ENCODE peak calls at places on chromosomes 2 and 18, in five cellular contexts. One of them, this sample, is unnamed.

GRCh38 chr2:128466377-128467175 is 147.9 kb upstream of the HS6ST1 start:
- DNase-seq in MM.1S: no peak
- DNase-seq in iPS DF 6.9: no peak
- DNase-seq in CD8-positive, alpha-beta memory T cell: no peak
- DNase-seq in right cardiac atrium: peak; percentile 89
- DNase-seq in this sample: peak; percentile 44

GRCh38 chr18:8799593-8799992 is 94.2 kb downstream of the MTCL1 start:
- DNase-seq in right cardiac atrium: no peak
- DNase-seq in CD8-positive, alpha-beta memory T cell: no peak
- DNase-seq in iPS DF 6.9: no peak
- DNase-seq in MM.1S: no peak
- DNase-seq in this sample: no peak

GRCh38 chr18:36819621-36820020 is 9.2 kb downstream of the TPGS2 start:
- DNase-seq in right cardiac atrium: no peak
- DNase-seq in CD8-positive, alpha-beta memory T cell: no peak
- DNase-seq in MM.1S: no peak
- DNase-seq in iPS DF 6.9: no peak
- DNase-seq in this sample: no peak

GRCh38 chr2:43402002-43402401 is 175.6 kb upstream of the ZFP36L2 start:
- DNase-seq in CD8-positive, alpha-beta memory T cell: no peak
- DNase-seq in right cardiac atrium: no peak
- DNase-seq in iPS DF 6.9: no peak
- DNase-seq in MM.1S: peak; percentile 91
- DNase-seq in this sample: no peak

GRCh38 chr2:148560501-148560900 is 84.0 kb upstream of the EPC2 start:
- DNase-seq in MM.1S: no peak
- DNase-seq in iPS DF 6.9: no peak
- DNase-seq in right cardiac atrium: no peak
- DNase-seq in CD8-positive, alpha-beta memory T cell: no peak
- DNase-seq in this sample: no peak

GRCh38 chr2:182761903-182762302 is 45.8 kb downstream of the DNAJC10 start:
- DNase-seq in iPS DF 6.9: no peak
- DNase-seq in right cardiac atrium: no peak
- DNase-seq in CD8-positive, alpha-beta memory T cell: no peak
- DNase-seq in MM.1S: no peak
- DNase-seq in this sample: no peak

GRCh38 chr2:94960751-94961150 is 64.8 kb upstream of the MAL start:
- DNase-seq in MM.1S: no peak
- DNase-seq in right cardiac atrium: no peak
- DNase-seq in iPS DF 6.9: no peak
- DNase-seq in CD8-positive, alpha-beta memory T cell: no peak
- DNase-seq in this sample: no peak

GRCh38 chr2:190505696-190506095 is 28.8 kb downstream of the NEMP2 start:
- DNase-seq in iPS DF 6.9: no peak
- DNase-seq in MM.1S: no peak
- DNase-seq in right cardiac atrium: no peak
- DNase-seq in CD8-positive, alpha-beta memory T cell: no peak
- DNase-seq in this sample: no peak

GRCh38 chr18:63148449-63149199 is 170.9 kb downstream of the BCL2 start:
- DNase-seq in MM.1S: no peak
- DNase-seq in right cardiac atrium: no peak
- DNase-seq in CD8-positive, alpha-beta memory T cell: no peak
- DNase-seq in iPS DF 6.9: no peak
- DNase-seq in this sample: no peak

GRCh38 chr2:74583504-74583903 is 29.0 kb downstream of the DOK1 start:
- DNase-seq in right cardiac atrium: no peak
- DNase-seq in CD8-positive, alpha-beta memory T cell: no peak
- DNase-seq in iPS DF 6.9: no peak
- DNase-seq in MM.1S: no peak
- DNase-seq in this sample: no peak

DNA sequence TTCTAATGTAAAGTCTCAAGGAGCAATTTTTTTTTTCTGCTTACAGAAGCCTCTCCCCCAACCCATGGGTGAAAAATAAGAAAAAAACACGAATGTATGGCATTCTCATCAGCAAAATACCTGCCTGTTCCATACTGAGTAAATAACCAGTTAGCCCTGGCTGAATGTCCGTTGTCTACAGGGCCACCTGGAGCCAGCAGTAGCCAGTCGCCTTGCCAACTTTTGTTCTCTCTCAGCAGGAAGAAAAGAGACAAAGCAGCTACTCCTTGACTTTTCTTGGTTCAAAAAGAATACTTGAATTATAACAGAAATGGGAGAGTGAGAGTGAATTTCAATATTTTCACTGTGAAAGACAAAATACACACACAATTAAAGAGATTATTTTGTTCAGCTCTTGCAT is 532.9 kb upstream of the CRIM1 start:
- DNase-seq in MM.1S: no peak
- DNase-seq in CD8-positive, alpha-beta memory T cell: no peak
- DNase-seq in iPS DF 6.9: no peak
- DNase-seq in right cardiac atrium: no peak
- DNase-seq in this sample: no peak
- H3K27ac ChIP-seq in MM.1S: no peak overlapping the region
- H3K27ac ChIP-seq in CD8-positive, alpha-beta memory T cell: no peak overlapping the region
- H3K27ac ChIP-seq in iPS DF 6.9: no peak overlapping the region
- H3K27ac ChIP-seq in right cardiac atrium: no peak overlapping the region
- H3K27ac ChIP-seq in this sample: no peak overlapping the region

GRCh38 chr2:237980087-237980486 is 13.3 kb downstream of the UBE2F start:
- DNase-seq in MM.1S: no peak
- DNase-seq in iPS DF 6.9: no peak
- DNase-seq in CD8-positive, alpha-beta memory T cell: no peak
- DNase-seq in right cardiac atrium: no peak
- DNase-seq in this sample: no peak
- H3K4me3 ChIP-seq in MM.1S: no peak overlapping the region
- H3K4me3 ChIP-seq in iPS DF 6.9: no peak overlapping the region
- H3K4me3 ChIP-seq in CD8-positive, alpha-beta memory T cell: no peak overlapping the region
- H3K4me3 ChIP-seq in right cardiac atrium: no peak overlapping the region
- H3K4me3 ChIP-seq in this sample: no peak overlapping the region

GRCh38 chr2:114752425-114752824 is 310.0 kb downstream of the DPP10 start:
- DNase-seq in iPS DF 6.9: no peak
- DNase-seq in CD8-positive, alpha-beta memory T cell: no peak
- DNase-seq in MM.1S: no peak
- DNase-seq in right cardiac atrium: no peak
- DNase-seq in this sample: no peak

GRCh38 chr2:114754907-114755563 is 312.6 kb downstream of the DPP10 start:
- DNase-seq in right cardiac atrium: no peak
- DNase-seq in CD8-positive, alpha-beta memory T cell: no peak
- DNase-seq in iPS DF 6.9: no peak
- DNase-seq in MM.1S: no peak
- DNase-seq in this sample: no peak

GRCh38 chr2:114753145-114753544 is 310.7 kb downstream of the DPP10 start:
- DNase-seq in iPS DF 6.9: no peak
- DNase-seq in CD8-positive, alpha-beta memory T cell: no peak
- DNase-seq in MM.1S: no peak
- DNase-seq in right cardiac atrium: no peak
- DNase-seq in this sample: no peak
- H3K27ac ChIP-seq in iPS DF 6.9: no peak overlapping the region
- H3K27ac ChIP-seq in CD8-positive, alpha-beta memory T cell: no peak overlapping the region
- H3K27ac ChIP-seq in MM.1S: no peak overlapping the region
- H3K27ac ChIP-seq in right cardiac atrium: no peak overlapping the region
- H3K27ac ChIP-seq in this sample: no peak overlapping the region

DNA sequence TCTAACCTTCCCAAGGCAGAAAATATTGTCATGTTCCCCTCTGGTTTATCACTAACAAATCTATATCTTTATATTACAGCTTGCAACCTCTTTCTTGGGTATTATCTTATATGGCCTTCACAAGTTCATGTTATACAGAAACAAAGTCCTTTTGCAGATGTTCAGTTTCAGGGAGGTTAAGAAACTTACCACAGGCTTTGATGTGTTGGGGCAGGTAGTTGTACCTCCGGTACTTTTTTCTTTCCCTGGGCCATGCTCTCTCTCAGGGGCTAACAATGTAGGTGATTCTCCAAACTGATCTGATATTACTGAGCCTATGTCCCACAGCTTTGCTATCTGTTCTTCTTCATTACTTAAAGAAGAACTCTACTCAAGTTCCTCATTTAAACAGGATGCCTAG is 548.9 kb upstream of the SYT4 start:
- DNase-seq in MM.1S: peak; percentile 16
- DNase-seq in right cardiac atrium: no peak
- DNase-seq in iPS DF 6.9: no peak
- DNase-seq in CD8-positive, alpha-beta memory T cell: no peak
- DNase-seq in this sample: no peak
- H3K4me3 ChIP-seq in MM.1S: no peak overlapping the region
- H3K4me3 ChIP-seq in right cardiac atrium: no peak overlapping the region
- H3K4me3 ChIP-seq in iPS DF 6.9: no peak overlapping the region
- H3K4me3 ChIP-seq in CD8-positive, alpha-beta memory T cell: no peak overlapping the region
- H3K4me3 ChIP-seq in this sample: no peak overlapping the region

This sample was measured in upper lobe of right lung.